ENCODE peak calls at places on chromosome 10, in seven cellular contexts. V is Calu3, O is endothelial cell, R is B cell, I is dorsolateral prefrontal cortex, E is WTC11, Z is HFFc6. A is an unnamed sample.

GRCh38 chr10:30781571-30782542 is 152.3 kb upstream of the LYZL2 start:
- DNase-seq in R (no peak), V (no peak), I (peak; percentile 81), Z (no peak), E (peak; percentile 20), O (no peak), A (no peak)

GRCh38 chr10:130350996-130351395 is 214.8 kb downstream of the GLRX3 start:
- DNase-seq in E (no peak), O (no peak), I (no peak), R (no peak), Z (no peak), V (no peak), A (no peak)

GRCh38 chr10:44330431-44330830 is 54.5 kb downstream of the CXCL12 start:
- DNase-seq in E (no peak), Z (no peak), O (no peak), V (no peak), R (no peak), I (no peak), A (no peak)

GRCh38 chr10:10722422-10722821 is 295.2 kb upstream of the CELF2 start:
- DNase-seq in E (no peak), Z (no peak), I (no peak), R (no peak), O (no peak), V (no peak), A (no peak)

GRCh38 chr10:104277785-104278184 is 8.8 kb downstream of the GSTO2 start:
- DNase-seq in R (no peak), I (no peak), Z (no peak), V (no peak), O (no peak), E (no peak), A (no peak)

GRCh38 chr10:122461367-122461728 is at the start of gene HTRA1:
- DNase-seq in V (peak; percentile 35), E (peak; percentile 71), Z (peak; percentile 26), O (peak; percentile 64), I (peak; percentile 81), R (no peak), A (no peak)

GRCh38 chr10:12081879-12082560 is 13.3 kb downstream of the DHTKD1 start:
- DNase-seq in I (no peak), Z (peak; percentile 46), V (no peak), R (no peak), O (no peak), E (no peak), A (no peak)

GRCh38 chr10:124705817-124706461 is 38.2 kb downstream of the FAM53B start:
- DNase-seq in Z (no peak), E (no peak), I (no peak), O (no peak), R (no peak), V (no peak), A (no peak)

GRCh38 chr10:75586814-75587213 is 155.4 kb downstream of the LRMDA start:
- DNase-seq in E (no peak), I (no peak), Z (no peak), O (no peak), R (no peak), V (no peak), A (no peak)

GRCh38 chr10:127402596-127403409 is 146.3 kb upstream of the NPS start:
- DNase-seq in Z (no peak), R (no peak), I (no peak), E (no peak), O (no peak), V (no peak), A (no peak)

GRCh38 chr10:12337973-12338372 is 11.4 kb upstream of the CAMK1D start:
- DNase-seq in Z (no peak), V (no peak), O (no peak), I (no peak), R (no peak), E (no peak), A (no peak)

GRCh38 chr10:60032723-60033122 is 126.4 kb upstream of the CCDC6 start:
- DNase-seq in I (no peak), O (peak; percentile 30), R (peak; percentile 63), V (peak; percentile 78), E (peak; percentile 25), Z (peak; percentile 38), A (peak; percentile 77)
- TF ChIP-seq CTCF in I (peak; percentile 52), O (peak; percentile 39), R (peak; percentile 67), V (peak; percentile 56), E (no peak), Z (peak; percentile 75), A (peak; percentile 55)

GRCh38 chr10:113441220-113441619 is 111.6 kb upstream of the HABP2 start:
- DNase-seq in V (no peak), O (no peak), I (no peak), R (no peak), Z (peak; percentile 30), E (no peak), A (no peak)
- TF ChIP-seq CTCF in V (no peak), O (no peak), I (peak; percentile 8), R (no peak), Z (peak; percentile 63), E (no peak), A (no peak)

DNA sequence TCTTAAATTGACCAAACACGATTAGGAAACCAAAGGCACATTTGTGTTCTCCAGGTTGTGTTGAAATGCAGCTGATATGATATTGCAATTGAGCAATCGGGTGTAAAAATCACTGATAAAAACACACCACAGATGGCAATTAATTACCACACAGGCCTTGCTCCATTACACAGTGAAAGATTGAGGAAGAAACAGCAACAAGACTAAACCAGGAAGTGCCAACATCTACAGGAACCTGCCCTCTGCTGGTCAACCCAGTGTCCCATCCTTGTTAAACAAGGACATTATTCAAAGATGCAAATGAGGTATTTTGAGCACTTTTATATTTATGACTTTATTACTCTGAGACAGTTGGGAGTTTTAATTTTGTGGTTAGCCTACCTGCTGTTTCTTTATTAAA is 765.6 kb upstream of the GHITM start:
- DNase-seq in Z (no peak), O (peak; percentile 16), R (no peak), V (no peak), E (peak; percentile 53), I (no peak), A (peak; percentile 17)
- TF ChIP-seq CTCF in Z (peak; percentile 21), O (peak; percentile 51), R (no peak), V (no peak), E (peak; percentile 35), I (peak; percentile 26), A (no peak)

GRCh38 chr10:101816375-101816773 is 1.9 kb downstream of the OGA start:
- DNase-seq in I (no peak), V (no peak), E (no peak), O (no peak), Z (no peak), R (no peak), A (no peak)

GRCh38 chr10:101818958-101819633 is 852 bp upstream of the OGA start:
- DNase-seq in O (no peak), V (peak; percentile 18), R (no peak), E (peak; percentile 28), Z (no peak), I (no peak), A (no peak)

GRCh38 chr10:101816913-101817541 is 1.2 kb downstream of the OGA start:
- DNase-seq in R (no peak), I (no peak), V (no peak), O (no peak), E (no peak), Z (no peak), A (peak; percentile 66)

GRCh38 chr10:101818119-101818957 is at the start of gene OGA:
- DNase-seq in Z (peak; percentile 100), I (peak; percentile 93), E (peak; percentile 98), V (peak; percentile 94), R (peak; percentile 97), O (peak; percentile 96), A (peak; percentile 99)

GRCh38 chr10:101817542-101818118 is 614 bp downstream of the OGA start:
- DNase-seq in V (peak; percentile 78), I (no peak), E (no peak), Z (peak; percentile 88), R (no peak), O (no peak), A (peak; percentile 68)
- TF ChIP-seq CTCF in V (no peak), I (no peak), E (no peak), Z (no peak), R (no peak), O (no peak), A (no peak)

GRCh38 chr10:102242118-102242485 is 790 bp upstream of the PITX3 start:
- DNase-seq in Z (no peak), E (no peak), I (no peak), O (no peak), R (no peak), V (no peak), A (no peak)

GRCh38 chr10:102240467-102241036 is 760 bp downstream of the PITX3 start:
- DNase-seq in O (no peak), Z (no peak), R (no peak), I (no peak), V (no peak), E (peak; percentile 26), A (no peak)

GRCh38 chr10:102241037-102241443 is 272 bp downstream of the PITX3 start:
- DNase-seq in Z (no peak), V (no peak), E (no peak), O (peak; percentile 16), I (no peak), R (no peak), A (no peak)

GRCh38 chr10:102243304-102243703 is 2.0 kb upstream of the PITX3 start:
- DNase-seq in O (no peak), Z (peak; percentile 88), I (no peak), E (no peak), R (no peak), V (no peak), A (no peak)

GRCh38 chr10:102241444-102242117 is at the start of gene PITX3:
- DNase-seq in Z (peak; percentile 54), V (peak; percentile 87), O (peak; percentile 92), R (peak; percentile 88), E (peak; percentile 97), I (peak; percentile 58), A (peak; percentile 94)
- TF ChIP-seq CTCF in Z (no peak), V (no peak), O (no peak), R (no peak), E (no peak), I (no peak), A (no peak)

DNA sequence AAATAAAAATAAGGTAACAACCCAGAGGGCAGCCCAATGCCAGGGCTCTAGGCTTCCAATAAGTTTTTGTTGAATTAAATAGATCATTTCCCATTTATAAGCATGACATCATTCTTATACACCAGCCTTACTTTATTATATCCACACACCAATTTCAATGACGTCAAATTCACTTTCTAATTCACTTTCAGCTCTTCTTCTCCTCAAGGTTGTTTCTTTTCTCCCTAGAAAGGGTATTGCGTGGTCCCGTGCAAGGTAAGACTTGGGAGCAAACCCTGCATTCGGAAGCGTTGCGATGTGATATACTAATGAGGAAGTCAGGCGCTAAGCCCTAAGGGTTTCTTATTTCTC is 1.1 kb upstream of the DKK1 start:
- DNase-seq in R (peak; percentile 24), Z (no peak), O (no peak), E (no peak), I (no peak), V (no peak), A (no peak)
- TF ChIP-seq CTCF in R (no peak), Z (no peak), O (no peak), E (no peak), I (no peak), V (no peak), A (no peak)

A was measured in activated CD8-positive, alpha-beta T cell treated with anti-CD3 and anti-CD28 coated beads for 36 hours.